ENCODE peak calls at places on chromosome 13, in seven cellular contexts. One of them, this sample, is unnamed.

GRCh38 chr13:28716511-28716910 is 2.3 kb downstream of the SLC46A3 start:
- DNase-seq in BJ: peak; percentile 79
- DNase-seq in K562: peak; percentile 9
- DNase-seq in choroid plexus epithelial cell: peak; percentile 52
- DNase-seq in NCI-H1105 treated with DMSO at 0.1 percent for 48 hours: no peak
- DNase-seq in pancreas: peak; percentile 19
- DNase-seq in NB4: no peak
- DNase-seq in this sample: peak; percentile 68

GRCh38 chr13:110334841-110335490 is 27.9 kb downstream of the COL4A2 start:
- DNase-seq in choroid plexus epithelial cell: peak; percentile 92
- DNase-seq in pancreas: no peak
- DNase-seq in K562: no peak
- DNase-seq in NCI-H1105 treated with DMSO at 0.1 percent for 48 hours: no peak
- DNase-seq in NB4: no peak
- DNase-seq in BJ: no peak
- DNase-seq in this sample: no peak

GRCh38 chr13:46643165-46643777 is 90.3 kb downstream of the LRCH1 start:
- DNase-seq in BJ: no peak
- DNase-seq in NCI-H1105 treated with DMSO at 0.1 percent for 48 hours: no peak
- DNase-seq in pancreas: no peak
- DNase-seq in K562: no peak
- DNase-seq in NB4: no peak
- DNase-seq in choroid plexus epithelial cell: no peak
- DNase-seq in this sample: no peak

GRCh38 chr13:88196106-88196505 is 524.9 kb downstream of the SLITRK5 start:
- DNase-seq in K562: no peak
- DNase-seq in choroid plexus epithelial cell: no peak
- DNase-seq in pancreas: no peak
- DNase-seq in NCI-H1105 treated with DMSO at 0.1 percent for 48 hours: no peak
- DNase-seq in NB4: peak; percentile 5
- DNase-seq in BJ: no peak
- DNase-seq in this sample: no peak

GRCh38 chr13:30752201-30752797 is 17.0 kb downstream of the ALOX5AP start:
- DNase-seq in NCI-H1105 treated with DMSO at 0.1 percent for 48 hours: no peak
- DNase-seq in BJ: no peak
- DNase-seq in pancreas: no peak
- DNase-seq in K562: no peak
- DNase-seq in NB4: no peak
- DNase-seq in choroid plexus epithelial cell: peak; percentile 80
- DNase-seq in this sample: no peak

GRCh38 chr13:31282741-31283455 is 83.1 kb downstream of the B3GLCT start:
- DNase-seq in choroid plexus epithelial cell: peak; percentile 96
- DNase-seq in BJ: no peak
- DNase-seq in NB4: peak; percentile 14
- DNase-seq in K562: no peak
- DNase-seq in pancreas: no peak
- DNase-seq in NCI-H1105 treated with DMSO at 0.1 percent for 48 hours: no peak
- DNase-seq in this sample: no peak

GRCh38 chr13:32863596-32863995 is 152.6 kb upstream of the KL start:
- DNase-seq in pancreas: no peak
- DNase-seq in NCI-H1105 treated with DMSO at 0.1 percent for 48 hours: no peak
- DNase-seq in BJ: no peak
- DNase-seq in choroid plexus epithelial cell: no peak
- DNase-seq in NB4: no peak
- DNase-seq in K562: no peak
- DNase-seq in this sample: no peak

GRCh38 chr13:19680751-19681150 is 47.3 kb downstream of the MPHOSPH8 start:
- DNase-seq in NCI-H1105 treated with DMSO at 0.1 percent for 48 hours: no peak
- DNase-seq in BJ: no peak
- DNase-seq in pancreas: no peak
- DNase-seq in choroid plexus epithelial cell: peak; percentile 47
- DNase-seq in K562: no peak
- DNase-seq in NB4: no peak
- DNase-seq in this sample: no peak

GRCh38 chr13:51849145-51850101 is 4.4 kb upstream of the TMEM272 start:
- DNase-seq in pancreas: no peak
- DNase-seq in NB4: peak; percentile 76
- DNase-seq in BJ: no peak
- DNase-seq in choroid plexus epithelial cell: peak; percentile 62
- DNase-seq in NCI-H1105 treated with DMSO at 0.1 percent for 48 hours: no peak
- DNase-seq in K562: peak; percentile 62
- DNase-seq in this sample: no peak

GRCh38 chr13:26784704-26785639 is 24.4 kb upstream of the GPR12 start:
- DNase-seq in pancreas: no peak
- DNase-seq in NCI-H1105 treated with DMSO at 0.1 percent for 48 hours: no peak
- DNase-seq in choroid plexus epithelial cell: no peak
- DNase-seq in NB4: peak; percentile 89
- DNase-seq in BJ: no peak
- DNase-seq in K562: no peak
- DNase-seq in this sample: no peak

GRCh38 chr13:45500492-45501174 is 35.9 kb downstream of the COG3 start:
- DNase-seq in NB4: peak; percentile 70
- DNase-seq in BJ: peak; percentile 69
- DNase-seq in K562: no peak
- DNase-seq in choroid plexus epithelial cell: peak; percentile 93
- DNase-seq in pancreas: no peak
- DNase-seq in NCI-H1105 treated with DMSO at 0.1 percent for 48 hours: no peak
- DNase-seq in this sample: peak; percentile 67

GRCh38 chr13:84670245-84670644 is 788.0 kb upstream of the SLITRK1 start:
- DNase-seq in BJ: no peak
- DNase-seq in pancreas: no peak
- DNase-seq in choroid plexus epithelial cell: no peak
- DNase-seq in NB4: no peak
- DNase-seq in NCI-H1105 treated with DMSO at 0.1 percent for 48 hours: no peak
- DNase-seq in K562: no peak
- DNase-seq in this sample: no peak

GRCh38 chr13:108278466-108278865 is 8.9 kb downstream of the TNFSF13B start:
- DNase-seq in choroid plexus epithelial cell: no peak
- DNase-seq in NB4: no peak
- DNase-seq in BJ: no peak
- DNase-seq in NCI-H1105 treated with DMSO at 0.1 percent for 48 hours: no peak
- DNase-seq in pancreas: no peak
- DNase-seq in K562: no peak
- DNase-seq in this sample: no peak

GRCh38 chr13:43319617-43320444 is 296.4 kb downstream of the DNAJC15 start:
- DNase-seq in NCI-H1105 treated with DMSO at 0.1 percent for 48 hours: no peak
- DNase-seq in K562: no peak
- DNase-seq in pancreas: no peak
- DNase-seq in choroid plexus epithelial cell: no peak
- DNase-seq in BJ: no peak
- DNase-seq in NB4: no peak
- DNase-seq in this sample: no peak

GRCh38 chr13:32224916-32225315 is 90.2 kb downstream of the ZAR1L start:
- DNase-seq in NCI-H1105 treated with DMSO at 0.1 percent for 48 hours: no peak
- DNase-seq in choroid plexus epithelial cell: peak; percentile 31
- DNase-seq in BJ: no peak
- DNase-seq in NB4: no peak
- DNase-seq in pancreas: no peak
- DNase-seq in K562: no peak
- DNase-seq in this sample: no peak

GRCh38 chr13:102310691-102311432 is 91.0 kb downstream of the FGF14 start:
- DNase-seq in NB4: no peak
- DNase-seq in NCI-H1105 treated with DMSO at 0.1 percent for 48 hours: no peak
- DNase-seq in choroid plexus epithelial cell: peak; percentile 19
- DNase-seq in K562: no peak
- DNase-seq in BJ: no peak
- DNase-seq in pancreas: no peak
- DNase-seq in this sample: no peak

GRCh38 chr13:91714726-91715334 is 316.4 kb downstream of the GPC5 start:
- DNase-seq in K562: no peak
- DNase-seq in pancreas: no peak
- DNase-seq in NCI-H1105 treated with DMSO at 0.1 percent for 48 hours: no peak
- DNase-seq in choroid plexus epithelial cell: no peak
- DNase-seq in NB4: no peak
- DNase-seq in BJ: no peak
- DNase-seq in this sample: no peak

GRCh38 chr13:31946091-31946770 is 85.3 kb upstream of the FRY start:
- DNase-seq in BJ: peak; percentile 67
- DNase-seq in NCI-H1105 treated with DMSO at 0.1 percent for 48 hours: peak; percentile 34
- DNase-seq in pancreas: no peak
- DNase-seq in choroid plexus epithelial cell: peak; percentile 46
- DNase-seq in K562: no peak
- DNase-seq in NB4: no peak
- DNase-seq in this sample: no peak

GRCh38 chr13:33642374-33643065 is 175.4 kb upstream of the RFC3 start:
- DNase-seq in K562: no peak
- DNase-seq in BJ: peak; percentile 69
- DNase-seq in choroid plexus epithelial cell: peak; percentile 95
- DNase-seq in NCI-H1105 treated with DMSO at 0.1 percent for 48 hours: no peak
- DNase-seq in pancreas: peak; percentile 18
- DNase-seq in NB4: peak; percentile 49
- DNase-seq in this sample: no peak

GRCh38 chr13:19185086-19185864 is 3.7 kb upstream of the TUBA3C start:
- DNase-seq in choroid plexus epithelial cell: no peak
- DNase-seq in NB4: peak; percentile 43
- DNase-seq in K562: no peak
- DNase-seq in pancreas: no peak
- DNase-seq in NCI-H1105 treated with DMSO at 0.1 percent for 48 hours: no peak
- DNase-seq in BJ: no peak
- DNase-seq in this sample: no peak

GRCh38 chr13:22198001-22198400 is 527.1 kb downstream of the FGF9 start:
- DNase-seq in BJ: no peak
- DNase-seq in pancreas: no peak
- DNase-seq in K562: no peak
- DNase-seq in NB4: no peak
- DNase-seq in choroid plexus epithelial cell: no peak
- DNase-seq in NCI-H1105 treated with DMSO at 0.1 percent for 48 hours: no peak
- DNase-seq in this sample: no peak

GRCh38 chr13:73056054-73056962 is 2.5 kb upstream of the KLF5 start:
- DNase-seq in pancreas: no peak
- DNase-seq in BJ: no peak
- DNase-seq in K562: no peak
- DNase-seq in NB4: no peak
- DNase-seq in NCI-H1105 treated with DMSO at 0.1 percent for 48 hours: no peak
- DNase-seq in choroid plexus epithelial cell: peak; percentile 84
- DNase-seq in this sample: peak; percentile 84

GRCh38 chr13:27304611-27305010 is 34.0 kb downstream of the RASL11A start:
- DNase-seq in pancreas: no peak
- DNase-seq in K562: no peak
- DNase-seq in NB4: no peak
- DNase-seq in NCI-H1105 treated with DMSO at 0.1 percent for 48 hours: no peak
- DNase-seq in choroid plexus epithelial cell: no peak
- DNase-seq in BJ: no peak
- DNase-seq in this sample: no peak

GRCh38 chr13:36804588-36804987 is 14.4 kb upstream of the RFXAP start:
- DNase-seq in K562: no peak
- DNase-seq in BJ: no peak
- DNase-seq in NCI-H1105 treated with DMSO at 0.1 percent for 48 hours: no peak
- DNase-seq in NB4: no peak
- DNase-seq in choroid plexus epithelial cell: no peak
- DNase-seq in pancreas: no peak
- DNase-seq in this sample: no peak

GRCh38 chr13:30744056-30744684 is 8.8 kb downstream of the ALOX5AP start:
- DNase-seq in K562: peak; percentile 6
- DNase-seq in choroid plexus epithelial cell: peak; percentile 57
- DNase-seq in NCI-H1105 treated with DMSO at 0.1 percent for 48 hours: no peak
- DNase-seq in pancreas: no peak
- DNase-seq in BJ: no peak
- DNase-seq in NB4: peak; percentile 90
- DNase-seq in this sample: no peak

GRCh38 chr13:85386424-85386823 is 412.8 kb downstream of the SLITRK6 start:
- DNase-seq in pancreas: no peak
- DNase-seq in BJ: no peak
- DNase-seq in choroid plexus epithelial cell: peak; percentile 9
- DNase-seq in K562: no peak
- DNase-seq in NB4: no peak
- DNase-seq in NCI-H1105 treated with DMSO at 0.1 percent for 48 hours: peak; percentile 20
- DNase-seq in this sample: no peak